ENCODE peak calls at places on chromosomes 6 and 20, in ten cellular contexts. N is ureter; C is tibial artery; S is naive thymus-derived CD4-positive, alpha-beta T cell; E is neuronal stem cell; J is T-cell; O is nephron progenitor cell; A is RPMI7951; I is CD4-positive, CD25-positive, alpha-beta regulatory T cell; B is upper lobe of right lung. G is an unnamed sample.
A peak's percentile ranks its signal among the peaks of the same experiment; 100 is the strongest.

GRCh38 chr6:107267006-107267405 is 151.7 kb upstream of the BEND3 start:
- DNase-seq in N (no peak), C (no peak), S (no peak), E (no peak), J (no peak), O (no peak), A (no peak), I (no peak), B (no peak), G (no peak)

GRCh38 chr20:8865636-8866035 is 203.3 kb upstream of the PLCB4 start:
- DNase-seq in N (no peak), C (no peak), S (no peak), E (no peak), J (no peak), O (no peak), A (no peak), I (no peak), B (no peak), G (no peak)

GRCh38 chr6:56037587-56037986 is 162.2 kb upstream of the BMP5 start:
- DNase-seq in N (no peak), C (no peak), S (no peak), E (no peak), J (no peak), O (no peak), A (no peak), I (no peak), B (no peak), G (no peak)

GRCh38 chr6:15253107-15254073 is 7.5 kb downstream of the JARID2 start:
- DNase-seq in N (no peak), C (no peak), S (no peak), E (no peak), J (no peak), O (no peak), A (no peak), I (peak; percentile 35), B (no peak), G (no peak)

GRCh38 chr6:26187981-26188635 is 100.9 kb downstream of the HFE start:
- DNase-seq in N (peak; percentile 38), C (peak; percentile 31), S (no peak), E (no peak), J (no peak), O (no peak), A (peak; percentile 60), I (peak; percentile 86), B (no peak), G (no peak)

GRCh38 chr6:25218346-25218745 is 60.8 kb upstream of the CARMIL1 start:
- DNase-seq in N (no peak), C (no peak), S (no peak), E (no peak), J (no peak), O (no peak), A (no peak), I (no peak), B (no peak), G (no peak)

GRCh38 chr20:17622086-17622850 is 52.4 kb downstream of the DSTN start:
- DNase-seq in N (peak; percentile 20), C (peak; percentile 9), S (peak; percentile 3), E (no peak), J (no peak), O (peak; percentile 1), A (no peak), I (no peak), B (peak; percentile 37), G (peak; percentile 4)

GRCh38 chr6:151425561-151425960 is 26.4 kb downstream of the RMND1 start:
- DNase-seq in N (no peak), C (no peak), S (no peak), E (no peak), J (no peak), O (no peak), A (peak; percentile 10), I (no peak), B (no peak), G (no peak)

GRCh38 chr6:161985911-161986310 is 712.0 kb upstream of the AGPAT4 start:
- DNase-seq in N (no peak), C (no peak), S (no peak), E (no peak), J (no peak), O (no peak), A (no peak), I (no peak), B (no peak), G (no peak)

GRCh38 chr20:52004720-52005119 is 186.9 kb downstream of the ZFP64 start:
- DNase-seq in N (no peak), C (no peak), S (no peak), E (no peak), J (no peak), O (no peak), A (peak; percentile 22), I (no peak), B (no peak), G (no peak)

GRCh38 chr6:132962936-132963579 is 148.7 kb downstream of the RPS12 start:
- DNase-seq in N (no peak), C (peak; percentile 46), S (peak; percentile 8), E (peak; percentile 64), J (peak; percentile 3), O (peak; percentile 85), A (peak; percentile 51), I (peak; percentile 64), B (peak; percentile 73), G (peak; percentile 6)

GRCh38 chr6:81909981-81910910 is 157.8 kb upstream of the TENT5A start:
- DNase-seq in N (no peak), C (no peak), S (no peak), E (no peak), J (no peak), O (no peak), A (peak; percentile 44), I (no peak), B (no peak), G (no peak)

GRCh38 chr6:100001915-100002388 is 7.9 kb upstream of the MCHR2 start:
- DNase-seq in N (peak; percentile 45), C (peak; percentile 38), S (no peak), E (peak; percentile 31), J (no peak), O (peak; percentile 59), A (peak; percentile 53), I (peak; percentile 41), B (peak; percentile 66), G (no peak)

GRCh38 chr6:32796848-32797776 is 19.7 kb downstream of the HLA-DOB start:
- DNase-seq in N (peak; percentile 82), C (peak; percentile 78), S (peak; percentile 62), E (peak; percentile 72), J (peak; percentile 60), O (peak; percentile 89), A (peak; percentile 50), I (peak; percentile 71), B (peak; percentile 83), G (no peak)

GRCh38 chr20:9102456-9102855 is 33.6 kb downstream of the PLCB4 start:
- DNase-seq in N (no peak), C (no peak), S (no peak), E (no peak), J (no peak), O (no peak), A (no peak), I (no peak), B (no peak), G (no peak)

GRCh38 chr6:36432151-36432633 is 10.5 kb downstream of the PXT1 start:
- DNase-seq in N (no peak), C (no peak), S (no peak), E (no peak), J (no peak), O (no peak), A (peak; percentile 61), I (no peak), B (no peak), G (no peak)

GRCh38 chr6:163836916-163837660 is 422.6 kb downstream of the QKI start:
- DNase-seq in N (no peak), C (no peak), S (no peak), E (no peak), J (no peak), O (no peak), A (no peak), I (no peak), B (no peak), G (no peak)

GRCh38 chr20:7765221-7765620 is 175.0 kb downstream of the HAO1 start:
- DNase-seq in N (no peak), C (no peak), S (no peak), E (no peak), J (no peak), O (no peak), A (no peak), I (no peak), B (no peak), G (no peak)

GRCh38 chr6:2245954-2246863 is 804 bp upstream of the GMDS start:
- DNase-seq in N (peak; percentile 88), C (peak; percentile 34), S (peak; percentile 10), E (no peak), J (no peak), O (no peak), A (peak; percentile 62), I (peak; percentile 59), B (peak; percentile 78), G (no peak)

GRCh38 chr6:144986271-144986670 is 701.1 kb downstream of the UTRN start:
- DNase-seq in N (no peak), C (no peak), S (no peak), E (no peak), J (no peak), O (no peak), A (no peak), I (no peak), B (no peak), G (no peak)

GRCh38 chr6:139439278-139439813 is 64.9 kb upstream of the CITED2 start:
- DNase-seq in N (no peak), C (no peak), S (no peak), E (no peak), J (no peak), O (no peak), A (no peak), I (no peak), B (no peak), G (no peak)

GRCh38 chr6:46042355-46042999 is 26.8 kb upstream of the CLIC5 start:
- DNase-seq in N (no peak), C (no peak), S (no peak), E (peak; percentile 21), J (no peak), O (peak; percentile 20), A (peak; percentile 64), I (peak; percentile 25), B (no peak), G (no peak)

GRCh38 chr6:42694586-42694985 is 27.8 kb downstream of the PRPH2 start:
- DNase-seq in N (no peak), C (no peak), S (no peak), E (no peak), J (no peak), O (no peak), A (no peak), I (no peak), B (no peak), G (no peak)

GRCh38 chr20:63950701-63951397 is 5.4 kb downstream of the UCKL1 start:
- DNase-seq in N (no peak), C (no peak), S (no peak), E (no peak), J (no peak), O (no peak), A (no peak), I (no peak), B (no peak), G (no peak)

GRCh38 chr6:144285548-144285797 is 338 bp downstream of the UTRN start:
- DNase-seq in N (no peak), C (no peak), S (no peak), E (no peak), J (no peak), O (no peak), A (no peak), I (peak; percentile 60), B (no peak), G (no peak)

GRCh38 chr6:128069180-128069579 is 168.3 kb upstream of the THEMIS start:
- DNase-seq in N (no peak), C (no peak), S (no peak), E (no peak), J (no peak), O (no peak), A (no peak), I (no peak), B (no peak), G (no peak)

GRCh38 chr6:24495516-24495847 is 713 bp downstream of the ALDH5A1 start:
- DNase-seq in N (peak; percentile 71), C (peak; percentile 75), S (no peak), E (no peak), J (peak; percentile 7), O (peak; percentile 61), A (peak; percentile 14), I (peak; percentile 60), B (peak; percentile 88), G (peak; percentile 52)

GRCh38 chr6:89840538-89840937 is 10.9 kb downstream of the CASP8AP2 start:
- DNase-seq in N (no peak), C (no peak), S (no peak), E (no peak), J (no peak), O (no peak), A (no peak), I (no peak), B (no peak), G (no peak)